ENCODE peak calls at places on chromosomes 2 and 18, in ten cellular contexts. One of them, this sample, is unnamed.
A peak's percentile ranks its signal among the peaks of the same experiment; 100 is the strongest.

GRCh38 chr18:9673296-9674251 is 34.5 kb upstream of the RAB31 start:
- DNase-seq in A549: peak; percentile 94
- DNase-seq in CD8-positive, alpha-beta T cell: no peak
- DNase-seq in cardiac muscle cell: peak; percentile 56
- DNase-seq in HFF-Myc: no peak
- DNase-seq in ovary: no peak
- DNase-seq in BJ: no peak
- DNase-seq in adrenal gland: peak; percentile 50
- DNase-seq in fibroblast of pulmonary artery: peak; percentile 81
- DNase-seq in fibroblast of mammary gland: peak; percentile 81
- DNase-seq in this sample: peak; percentile 85

GRCh38 chr2:44189104-44189503 is 20.4 kb downstream of the PPM1B start:
- DNase-seq in A549: no peak
- DNase-seq in CD8-positive, alpha-beta T cell: no peak
- DNase-seq in cardiac muscle cell: no peak
- DNase-seq in HFF-Myc: no peak
- DNase-seq in ovary: no peak
- DNase-seq in BJ: no peak
- DNase-seq in adrenal gland: no peak
- DNase-seq in fibroblast of pulmonary artery: no peak
- DNase-seq in fibroblast of mammary gland: no peak
- DNase-seq in this sample: no peak

GRCh38 chr2:74864728-74865722 is 31.1 kb downstream of the HK2 start:
- DNase-seq in A549: no peak
- DNase-seq in CD8-positive, alpha-beta T cell: no peak
- DNase-seq in cardiac muscle cell: no peak
- DNase-seq in HFF-Myc: no peak
- DNase-seq in ovary: no peak
- DNase-seq in BJ: no peak
- DNase-seq in adrenal gland: no peak
- DNase-seq in fibroblast of pulmonary artery: peak; percentile 69
- DNase-seq in fibroblast of mammary gland: peak; percentile 47
- DNase-seq in this sample: no peak

GRCh38 chr2:174931724-174932123 is 73.5 kb downstream of the CHN1 start:
- DNase-seq in A549: no peak
- DNase-seq in CD8-positive, alpha-beta T cell: no peak
- DNase-seq in cardiac muscle cell: no peak
- DNase-seq in HFF-Myc: no peak
- DNase-seq in ovary: no peak
- DNase-seq in BJ: no peak
- DNase-seq in adrenal gland: no peak
- DNase-seq in fibroblast of pulmonary artery: peak; percentile 59
- DNase-seq in fibroblast of mammary gland: peak; percentile 41
- DNase-seq in this sample: no peak

GRCh38 chr2:119106301-119106897 is 52.2 kb downstream of the C1QL2 start:
- DNase-seq in A549: no peak
- DNase-seq in CD8-positive, alpha-beta T cell: peak; percentile 29
- DNase-seq in cardiac muscle cell: peak; percentile 87
- DNase-seq in HFF-Myc: peak; percentile 7
- DNase-seq in ovary: peak; percentile 53
- DNase-seq in BJ: no peak
- DNase-seq in adrenal gland: peak; percentile 73
- DNase-seq in fibroblast of pulmonary artery: peak; percentile 45
- DNase-seq in fibroblast of mammary gland: peak; percentile 42
- DNase-seq in this sample: peak; percentile 44

GRCh38 chr2:32773409-32773808 is 145.6 kb downstream of the TTC27 start:
- DNase-seq in A549: no peak
- DNase-seq in CD8-positive, alpha-beta T cell: no peak
- DNase-seq in cardiac muscle cell: no peak
- DNase-seq in HFF-Myc: no peak
- DNase-seq in ovary: no peak
- DNase-seq in BJ: no peak
- DNase-seq in adrenal gland: no peak
- DNase-seq in fibroblast of pulmonary artery: no peak
- DNase-seq in fibroblast of mammary gland: no peak
- DNase-seq in this sample: no peak

GRCh38 chr2:105777506-105778343 is 33.0 kb downstream of the NCK2 start:
- DNase-seq in A549: no peak
- DNase-seq in CD8-positive, alpha-beta T cell: no peak
- DNase-seq in cardiac muscle cell: no peak
- DNase-seq in HFF-Myc: no peak
- DNase-seq in ovary: no peak
- DNase-seq in BJ: no peak
- DNase-seq in adrenal gland: no peak
- DNase-seq in fibroblast of pulmonary artery: no peak
- DNase-seq in fibroblast of mammary gland: no peak
- DNase-seq in this sample: no peak

GRCh38 chr2:70393881-70394280 is 92.0 kb upstream of the FAM136A start:
- DNase-seq in A549: no peak
- DNase-seq in CD8-positive, alpha-beta T cell: no peak
- DNase-seq in cardiac muscle cell: no peak
- DNase-seq in HFF-Myc: no peak
- DNase-seq in ovary: no peak
- DNase-seq in BJ: no peak
- DNase-seq in adrenal gland: no peak
- DNase-seq in fibroblast of pulmonary artery: no peak
- DNase-seq in fibroblast of mammary gland: no peak
- DNase-seq in this sample: no peak

GRCh38 chr2:165868211-165868610 is 74.2 kb upstream of the GALNT3 start:
- DNase-seq in A549: no peak
- DNase-seq in CD8-positive, alpha-beta T cell: no peak
- DNase-seq in cardiac muscle cell: no peak
- DNase-seq in HFF-Myc: peak; percentile 71
- DNase-seq in ovary: no peak
- DNase-seq in BJ: no peak
- DNase-seq in adrenal gland: no peak
- DNase-seq in fibroblast of pulmonary artery: peak; percentile 48
- DNase-seq in fibroblast of mammary gland: peak; percentile 30
- DNase-seq in this sample: no peak

GRCh38 chr2:105803337-105803736 is 58.6 kb downstream of the NCK2 start:
- DNase-seq in A549: no peak
- DNase-seq in CD8-positive, alpha-beta T cell: no peak
- DNase-seq in cardiac muscle cell: no peak
- DNase-seq in HFF-Myc: no peak
- DNase-seq in ovary: no peak
- DNase-seq in BJ: no peak
- DNase-seq in adrenal gland: no peak
- DNase-seq in fibroblast of pulmonary artery: no peak
- DNase-seq in fibroblast of mammary gland: no peak
- DNase-seq in this sample: no peak

GRCh38 chr2:30708491-30709290 is 98.6 kb downstream of the CAPN13 start:
- DNase-seq in A549: peak; percentile 19
- DNase-seq in CD8-positive, alpha-beta T cell: no peak
- DNase-seq in cardiac muscle cell: no peak
- DNase-seq in HFF-Myc: no peak
- DNase-seq in ovary: no peak
- DNase-seq in BJ: no peak
- DNase-seq in adrenal gland: no peak
- DNase-seq in fibroblast of pulmonary artery: peak; percentile 29
- DNase-seq in fibroblast of mammary gland: peak; percentile 54
- DNase-seq in this sample: no peak

GRCh38 chr2:73257425-73258125 is 23.5 kb downstream of the CCT7 start:
- DNase-seq in A549: no peak
- DNase-seq in CD8-positive, alpha-beta T cell: peak; percentile 23
- DNase-seq in cardiac muscle cell: no peak
- DNase-seq in HFF-Myc: no peak
- DNase-seq in ovary: no peak
- DNase-seq in BJ: no peak
- DNase-seq in adrenal gland: no peak
- DNase-seq in fibroblast of pulmonary artery: no peak
- DNase-seq in fibroblast of mammary gland: no peak
- DNase-seq in this sample: peak; percentile 32

GRCh38 chr18:78675231-78675630 is 304.4 kb upstream of the SALL3 start:
- DNase-seq in A549: no peak
- DNase-seq in CD8-positive, alpha-beta T cell: no peak
- DNase-seq in cardiac muscle cell: no peak
- DNase-seq in HFF-Myc: no peak
- DNase-seq in ovary: no peak
- DNase-seq in BJ: no peak
- DNase-seq in adrenal gland: no peak
- DNase-seq in fibroblast of pulmonary artery: no peak
- DNase-seq in fibroblast of mammary gland: no peak
- DNase-seq in this sample: no peak

GRCh38 chr2:46500801-46501200 is 21.4 kb downstream of the TMEM247 start:
- DNase-seq in A549: no peak
- DNase-seq in CD8-positive, alpha-beta T cell: no peak
- DNase-seq in cardiac muscle cell: no peak
- DNase-seq in HFF-Myc: no peak
- DNase-seq in ovary: no peak
- DNase-seq in BJ: no peak
- DNase-seq in adrenal gland: no peak
- DNase-seq in fibroblast of pulmonary artery: no peak
- DNase-seq in fibroblast of mammary gland: no peak
- DNase-seq in this sample: no peak

GRCh38 chr2:230054079-230054478 is 14.6 kb downstream of the SLC16A14 start:
- DNase-seq in A549: no peak
- DNase-seq in CD8-positive, alpha-beta T cell: no peak
- DNase-seq in cardiac muscle cell: no peak
- DNase-seq in HFF-Myc: no peak
- DNase-seq in ovary: no peak
- DNase-seq in BJ: no peak
- DNase-seq in adrenal gland: no peak
- DNase-seq in fibroblast of pulmonary artery: peak; percentile 49
- DNase-seq in fibroblast of mammary gland: peak; percentile 44
- DNase-seq in this sample: no peak

GRCh38 chr2:181252248-181253148 is 204.7 kb upstream of the ITGA4 start:
- DNase-seq in A549: no peak
- DNase-seq in CD8-positive, alpha-beta T cell: no peak
- DNase-seq in cardiac muscle cell: no peak
- DNase-seq in HFF-Myc: no peak
- DNase-seq in ovary: no peak
- DNase-seq in BJ: no peak
- DNase-seq in adrenal gland: no peak
- DNase-seq in fibroblast of pulmonary artery: no peak
- DNase-seq in fibroblast of mammary gland: no peak
- DNase-seq in this sample: no peak
- H3K4me3 ChIP-seq in A549: no peak overlapping the region
- H3K4me3 ChIP-seq in CD8-positive, alpha-beta T cell: no peak overlapping the region
- H3K4me3 ChIP-seq in cardiac muscle cell: no peak overlapping the region
- H3K4me3 ChIP-seq in HFF-Myc: no peak overlapping the region
- H3K4me3 ChIP-seq in ovary: no peak overlapping the region
- H3K4me3 ChIP-seq in BJ: no peak overlapping the region
- H3K4me3 ChIP-seq in adrenal gland: no peak overlapping the region
- H3K4me3 ChIP-seq in fibroblast of pulmonary artery: no peak overlapping the region
- H3K4me3 ChIP-seq in fibroblast of mammary gland: no peak overlapping the region
- H3K4me3 ChIP-seq in this sample: no peak overlapping the region

DNA sequence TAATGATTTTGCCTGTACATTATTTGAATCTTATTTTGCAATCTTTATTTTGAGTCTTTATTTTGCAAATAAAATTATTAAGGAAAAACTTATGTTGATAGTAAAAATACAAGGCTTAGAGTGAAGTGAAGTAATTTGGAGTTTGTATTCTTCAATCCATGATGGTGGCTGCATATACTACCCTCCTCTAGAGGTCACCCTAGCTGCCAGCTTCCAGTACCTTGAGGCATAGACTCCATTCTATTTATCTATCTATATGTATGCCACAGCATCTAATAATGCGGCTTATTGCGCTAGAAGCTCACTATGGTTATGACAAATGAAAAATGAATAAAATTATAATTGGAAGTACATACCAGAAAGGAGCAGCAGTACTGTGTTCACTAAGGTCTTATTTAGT is 20.3 kb upstream of the HNMT start:
- DNase-seq in A549: no peak
- DNase-seq in CD8-positive, alpha-beta T cell: no peak
- DNase-seq in cardiac muscle cell: no peak
- DNase-seq in HFF-Myc: no peak
- DNase-seq in ovary: no peak
- DNase-seq in BJ: no peak
- DNase-seq in adrenal gland: no peak
- DNase-seq in fibroblast of pulmonary artery: no peak
- DNase-seq in fibroblast of mammary gland: no peak
- DNase-seq in this sample: no peak
- TF ChIP-seq CTCF in A549: no peak
- TF ChIP-seq CTCF in CD8-positive, alpha-beta T cell: no peak
- TF ChIP-seq CTCF in cardiac muscle cell: no peak
- TF ChIP-seq CTCF in HFF-Myc: peak; percentile 13
- TF ChIP-seq CTCF in ovary: no peak
- TF ChIP-seq CTCF in BJ: no peak
- TF ChIP-seq CTCF in adrenal gland: no peak
- TF ChIP-seq CTCF in fibroblast of pulmonary artery: no peak
- TF ChIP-seq CTCF in fibroblast of mammary gland: peak; percentile 6
- TF ChIP-seq CTCF in this sample: no peak

GRCh38 chr2:236393581-236393980 is 129.4 kb upstream of the ASB18 start:
- DNase-seq in A549: no peak
- DNase-seq in CD8-positive, alpha-beta T cell: no peak
- DNase-seq in cardiac muscle cell: no peak
- DNase-seq in HFF-Myc: no peak
- DNase-seq in ovary: no peak
- DNase-seq in BJ: no peak
- DNase-seq in adrenal gland: no peak
- DNase-seq in fibroblast of pulmonary artery: no peak
- DNase-seq in fibroblast of mammary gland: no peak
- DNase-seq in this sample: no peak

GRCh38 chr2:236393101-236393500 is 128.9 kb upstream of the ASB18 start:
- DNase-seq in A549: no peak
- DNase-seq in CD8-positive, alpha-beta T cell: no peak
- DNase-seq in cardiac muscle cell: no peak
- DNase-seq in HFF-Myc: no peak
- DNase-seq in ovary: no peak
- DNase-seq in BJ: no peak
- DNase-seq in adrenal gland: no peak
- DNase-seq in fibroblast of pulmonary artery: no peak
- DNase-seq in fibroblast of mammary gland: no peak
- DNase-seq in this sample: no peak

GRCh38 chr2:236395067-236395466 is 130.9 kb upstream of the ASB18 start:
- DNase-seq in A549: no peak
- DNase-seq in CD8-positive, alpha-beta T cell: no peak
- DNase-seq in cardiac muscle cell: no peak
- DNase-seq in HFF-Myc: no peak
- DNase-seq in ovary: no peak
- DNase-seq in BJ: no peak
- DNase-seq in adrenal gland: no peak
- DNase-seq in fibroblast of pulmonary artery: no peak
- DNase-seq in fibroblast of mammary gland: no peak
- DNase-seq in this sample: no peak

GRCh38 chr2:236396818-236397350 is 132.7 kb upstream of the ASB18 start:
- DNase-seq in A549: no peak
- DNase-seq in CD8-positive, alpha-beta T cell: no peak
- DNase-seq in cardiac muscle cell: no peak
- DNase-seq in HFF-Myc: no peak
- DNase-seq in ovary: no peak
- DNase-seq in BJ: no peak
- DNase-seq in adrenal gland: no peak
- DNase-seq in fibroblast of pulmonary artery: no peak
- DNase-seq in fibroblast of mammary gland: no peak
- DNase-seq in this sample: no peak

GRCh38 chr2:236394571-236394970 is 130.4 kb upstream of the ASB18 start:
- DNase-seq in A549: no peak
- DNase-seq in CD8-positive, alpha-beta T cell: no peak
- DNase-seq in cardiac muscle cell: no peak
- DNase-seq in HFF-Myc: no peak
- DNase-seq in ovary: no peak
- DNase-seq in BJ: no peak
- DNase-seq in adrenal gland: no peak
- DNase-seq in fibroblast of pulmonary artery: no peak
- DNase-seq in fibroblast of mammary gland: no peak
- DNase-seq in this sample: no peak
- H3K4me3 ChIP-seq in A549: no peak overlapping the region
- H3K4me3 ChIP-seq in CD8-positive, alpha-beta T cell: no peak overlapping the region
- H3K4me3 ChIP-seq in cardiac muscle cell: no peak overlapping the region
- H3K4me3 ChIP-seq in HFF-Myc: no peak overlapping the region
- H3K4me3 ChIP-seq in ovary: no peak overlapping the region
- H3K4me3 ChIP-seq in BJ: no peak overlapping the region
- H3K4me3 ChIP-seq in adrenal gland: no peak overlapping the region
- H3K4me3 ChIP-seq in fibroblast of pulmonary artery: no peak overlapping the region
- H3K4me3 ChIP-seq in fibroblast of mammary gland: no peak overlapping the region
- H3K4me3 ChIP-seq in this sample: no peak overlapping the region

GRCh38 chr2:141311430-141311829 is 819.4 kb downstream of the LRP1B start:
- DNase-seq in A549: no peak
- DNase-seq in CD8-positive, alpha-beta T cell: no peak
- DNase-seq in cardiac muscle cell: no peak
- DNase-seq in HFF-Myc: no peak
- DNase-seq in ovary: no peak
- DNase-seq in BJ: no peak
- DNase-seq in adrenal gland: no peak
- DNase-seq in fibroblast of pulmonary artery: no peak
- DNase-seq in fibroblast of mammary gland: no peak
- DNase-seq in this sample: no peak
- TF ChIP-seq CTCF in A549: no peak
- TF ChIP-seq CTCF in CD8-positive, alpha-beta T cell: no peak
- TF ChIP-seq CTCF in cardiac muscle cell: no peak
- TF ChIP-seq CTCF in HFF-Myc: no peak
- TF ChIP-seq CTCF in ovary: no peak
- TF ChIP-seq CTCF in BJ: no peak
- TF ChIP-seq CTCF in adrenal gland: no peak
- TF ChIP-seq CTCF in fibroblast of pulmonary artery: no peak
- TF ChIP-seq CTCF in fibroblast of mammary gland: no peak
- TF ChIP-seq CTCF in this sample: no peak

This sample was measured in body of pancreas.